ENCODE peak calls at places on chromosome 12, in nine cellular contexts. One of them, this sample, is unnamed.

GRCh38 chr12:21774358-21775129 is at the start of gene KCNJ8:
- DNase-seq in aorta: peak
- DNase-seq in NCI-H774: peak
- DNase-seq in GM13976: peak
- DNase-seq in NCI-H2081: peak
- DNase-seq in progenitor cell of endocrine pancreas: peak
- DNase-seq in NCI-H1092: no peak
- DNase-seq in astrocyte of the spinal cord: peak
- DNase-seq in hypothalamus: peak
- DNase-seq in this sample: peak

GRCh38 chr12:76836633-76837032 is 42.2 kb downstream of the CSRP2 start:
- DNase-seq in aorta: no peak
- DNase-seq in NCI-H774: no peak
- DNase-seq in GM13976: no peak
- DNase-seq in NCI-H2081: no peak
- DNase-seq in progenitor cell of endocrine pancreas: no peak
- DNase-seq in NCI-H1092: no peak
- DNase-seq in astrocyte of the spinal cord: no peak
- DNase-seq in hypothalamus: no peak
- DNase-seq in this sample: no peak

GRCh38 chr12:53239643-53240258 is 7.7 kb upstream of the RARG start:
- DNase-seq in aorta: no peak
- DNase-seq in NCI-H774: no peak
- DNase-seq in GM13976: no peak
- DNase-seq in NCI-H2081: no peak
- DNase-seq in progenitor cell of endocrine pancreas: no peak
- DNase-seq in NCI-H1092: no peak
- DNase-seq in astrocyte of the spinal cord: no peak
- DNase-seq in hypothalamus: no peak
- DNase-seq in this sample: no peak

GRCh38 chr12:47825239-47825639 is 5.5 kb upstream of the HDAC7 start:
- DNase-seq in aorta: peak
- DNase-seq in NCI-H774: no peak
- DNase-seq in GM13976: no peak
- DNase-seq in NCI-H2081: no peak
- DNase-seq in progenitor cell of endocrine pancreas: no peak
- DNase-seq in NCI-H1092: no peak
- DNase-seq in astrocyte of the spinal cord: no peak
- DNase-seq in hypothalamus: no peak
- DNase-seq in this sample: peak

GRCh38 chr12:3661028-3661427 is 91.9 kb downstream of the CRACR2A start:
- DNase-seq in aorta: no peak
- DNase-seq in NCI-H774: peak
- DNase-seq in GM13976: no peak
- DNase-seq in NCI-H2081: peak
- DNase-seq in progenitor cell of endocrine pancreas: no peak
- DNase-seq in NCI-H1092: no peak
- DNase-seq in astrocyte of the spinal cord: no peak
- DNase-seq in hypothalamus: no peak
- DNase-seq in this sample: no peak

GRCh38 chr12:62519043-62519442 is 52.4 kb downstream of the MON2 start:
- DNase-seq in aorta: no peak
- DNase-seq in NCI-H774: no peak
- DNase-seq in GM13976: no peak
- DNase-seq in NCI-H2081: peak
- DNase-seq in progenitor cell of endocrine pancreas: no peak
- DNase-seq in NCI-H1092: peak
- DNase-seq in astrocyte of the spinal cord: no peak
- DNase-seq in hypothalamus: no peak
- DNase-seq in this sample: no peak

GRCh38 chr12:106114084-106115068 is 24.4 kb downstream of the NUAK1 start:
- DNase-seq in aorta: no peak
- DNase-seq in NCI-H774: no peak
- DNase-seq in GM13976: no peak
- DNase-seq in NCI-H2081: no peak
- DNase-seq in progenitor cell of endocrine pancreas: no peak
- DNase-seq in NCI-H1092: no peak
- DNase-seq in astrocyte of the spinal cord: no peak
- DNase-seq in hypothalamus: no peak
- DNase-seq in this sample: no peak

GRCh38 chr12:124531281-124531745 is 36.1 kb downstream of the NCOR2 start:
- DNase-seq in aorta: peak
- DNase-seq in NCI-H774: no peak
- DNase-seq in GM13976: no peak
- DNase-seq in NCI-H2081: no peak
- DNase-seq in progenitor cell of endocrine pancreas: no peak
- DNase-seq in NCI-H1092: no peak
- DNase-seq in astrocyte of the spinal cord: no peak
- DNase-seq in hypothalamus: no peak
- DNase-seq in this sample: peak

GRCh38 chr12:94145231-94145979 is 3.0 kb upstream of the PLXNC1 start:
- DNase-seq in aorta: no peak
- DNase-seq in NCI-H774: no peak
- DNase-seq in GM13976: no peak
- DNase-seq in NCI-H2081: peak
- DNase-seq in progenitor cell of endocrine pancreas: no peak
- DNase-seq in NCI-H1092: no peak
- DNase-seq in astrocyte of the spinal cord: peak
- DNase-seq in hypothalamus: no peak
- DNase-seq in this sample: peak

GRCh38 chr12:120468846-120469449 is 600 bp downstream of the SRSF9 start:
- DNase-seq in aorta: peak
- DNase-seq in NCI-H774: no peak
- DNase-seq in GM13976: peak
- DNase-seq in NCI-H2081: no peak
- DNase-seq in progenitor cell of endocrine pancreas: no peak
- DNase-seq in NCI-H1092: no peak
- DNase-seq in astrocyte of the spinal cord: peak
- DNase-seq in hypothalamus: no peak
- DNase-seq in this sample: peak

GRCh38 chr12:21301-22189 is 45.0 kb upstream of the IQSEC3 start:
- DNase-seq in aorta: peak
- DNase-seq in NCI-H774: no peak
- DNase-seq in GM13976: peak
- DNase-seq in NCI-H2081: no peak
- DNase-seq in progenitor cell of endocrine pancreas: no peak
- DNase-seq in NCI-H1092: no peak
- DNase-seq in astrocyte of the spinal cord: no peak
- DNase-seq in hypothalamus: no peak
- DNase-seq in this sample: no peak

GRCh38 chr12:52202361-52203078 is 10.7 kb upstream of the KRT80 start:
- DNase-seq in aorta: peak
- DNase-seq in NCI-H774: no peak
- DNase-seq in GM13976: no peak
- DNase-seq in NCI-H2081: peak
- DNase-seq in progenitor cell of endocrine pancreas: no peak
- DNase-seq in NCI-H1092: peak
- DNase-seq in astrocyte of the spinal cord: no peak
- DNase-seq in hypothalamus: no peak
- DNase-seq in this sample: peak

GRCh38 chr12:104122298-104122697 is 15.7 kb downstream of the NFYB start:
- DNase-seq in aorta: no peak
- DNase-seq in NCI-H774: no peak
- DNase-seq in GM13976: no peak
- DNase-seq in NCI-H2081: no peak
- DNase-seq in progenitor cell of endocrine pancreas: no peak
- DNase-seq in NCI-H1092: no peak
- DNase-seq in astrocyte of the spinal cord: no peak
- DNase-seq in hypothalamus: no peak
- DNase-seq in this sample: no peak

GRCh38 chr12:124397807-124398577 is 103.1 kb downstream of the RFLNA start:
- DNase-seq in aorta: peak
- DNase-seq in NCI-H774: no peak
- DNase-seq in GM13976: no peak
- DNase-seq in NCI-H2081: peak
- DNase-seq in progenitor cell of endocrine pancreas: no peak
- DNase-seq in NCI-H1092: peak
- DNase-seq in astrocyte of the spinal cord: no peak
- DNase-seq in hypothalamus: no peak
- DNase-seq in this sample: no peak

GRCh38 chr12:95385246-95385645 is 88.7 kb upstream of the METAP2 start:
- DNase-seq in aorta: peak
- DNase-seq in NCI-H774: no peak
- DNase-seq in GM13976: no peak
- DNase-seq in NCI-H2081: no peak
- DNase-seq in progenitor cell of endocrine pancreas: no peak
- DNase-seq in NCI-H1092: no peak
- DNase-seq in astrocyte of the spinal cord: peak
- DNase-seq in hypothalamus: no peak
- DNase-seq in this sample: no peak

GRCh38 chr12:30757316-30757715 is 2.6 kb upstream of the CAPRIN2 start:
- DNase-seq in aorta: no peak
- DNase-seq in NCI-H774: no peak
- DNase-seq in GM13976: no peak
- DNase-seq in NCI-H2081: no peak
- DNase-seq in progenitor cell of endocrine pancreas: no peak
- DNase-seq in NCI-H1092: no peak
- DNase-seq in astrocyte of the spinal cord: no peak
- DNase-seq in hypothalamus: no peak
- DNase-seq in this sample: no peak

GRCh38 chr12:78584695-78585094 is 279.9 kb upstream of the SYT1 start:
- DNase-seq in aorta: no peak
- DNase-seq in NCI-H774: no peak
- DNase-seq in GM13976: no peak
- DNase-seq in NCI-H2081: peak
- DNase-seq in progenitor cell of endocrine pancreas: no peak
- DNase-seq in NCI-H1092: no peak
- DNase-seq in astrocyte of the spinal cord: peak
- DNase-seq in hypothalamus: no peak
- DNase-seq in this sample: peak

GRCh38 chr12:105343836-105344235 is 13.3 kb downstream of the C12orf75 start:
- DNase-seq in aorta: no peak
- DNase-seq in NCI-H774: peak
- DNase-seq in GM13976: no peak
- DNase-seq in NCI-H2081: peak
- DNase-seq in progenitor cell of endocrine pancreas: no peak
- DNase-seq in NCI-H1092: peak
- DNase-seq in astrocyte of the spinal cord: no peak
- DNase-seq in hypothalamus: no peak
- DNase-seq in this sample: no peak

GRCh38 chr12:52349196-52349595 is 18.1 kb downstream of the KRT85 start:
- DNase-seq in aorta: no peak
- DNase-seq in NCI-H774: no peak
- DNase-seq in GM13976: no peak
- DNase-seq in NCI-H2081: no peak
- DNase-seq in progenitor cell of endocrine pancreas: no peak
- DNase-seq in NCI-H1092: no peak
- DNase-seq in astrocyte of the spinal cord: no peak
- DNase-seq in hypothalamus: no peak
- DNase-seq in this sample: no peak

GRCh38 chr12:50786498-50787231 is 22.8 kb downstream of the ATF1 start:
- DNase-seq in aorta: no peak
- DNase-seq in NCI-H774: no peak
- DNase-seq in GM13976: no peak
- DNase-seq in NCI-H2081: no peak
- DNase-seq in progenitor cell of endocrine pancreas: no peak
- DNase-seq in NCI-H1092: no peak
- DNase-seq in astrocyte of the spinal cord: peak
- DNase-seq in hypothalamus: no peak
- DNase-seq in this sample: no peak

This sample was measured in H7.